ENCODE peak calls at places on chromosomes 2 and 18, in seven cellular contexts. H is Peyer's patch, E is H9, T is activated B cell treated with CpG ODN at 0.5 μM for 24 hours, S is dorsolateral prefrontal cortex, G is uterus, M is heart left ventricle. I is an unnamed sample.

GRCh38 chr18:3294435-3295080 is 32.6 kb downstream of the MYL12B start:
- DNase-seq in H (no peak), E (peak; percentile 52), T (no peak), S (no peak), G (no peak), M (no peak), I (no peak)

GRCh38 chr2:120283649-120284048 is 31.0 kb downstream of the RALB start:
- DNase-seq in H (no peak), E (peak; percentile 49), T (no peak), S (no peak), G (no peak), M (no peak), I (no peak)

GRCh38 chr2:108363048-108363899 is 14.5 kb upstream of the SULT1C4 start:
- DNase-seq in H (no peak), E (no peak), T (no peak), S (no peak), G (no peak), M (no peak), I (no peak)

GRCh38 chr2:85783796-85784195 is 30.0 kb downstream of the ATOH8 start:
- DNase-seq in H (no peak), E (no peak), T (no peak), S (no peak), G (no peak), M (no peak), I (no peak)

GRCh38 chr2:54120950-54121349 is 5.5 kb downstream of the ACYP2 start:
- DNase-seq in H (no peak), E (no peak), T (no peak), S (no peak), G (no peak), M (no peak), I (no peak)

GRCh38 chr2:36615214-36615613 is 17.2 kb upstream of the FEZ2 start:
- DNase-seq in H (no peak), E (no peak), T (no peak), S (no peak), G (no peak), M (no peak), I (no peak)

GRCh38 chr2:37443082-37443481 is 98.7 kb downstream of the QPCT start:
- DNase-seq in H (no peak), E (no peak), T (no peak), S (no peak), G (no peak), M (no peak), I (no peak)

GRCh38 chr2:163157891-163158511 is 319.4 kb upstream of the KCNH7 start:
- DNase-seq in H (no peak), E (no peak), T (no peak), S (no peak), G (no peak), M (no peak), I (no peak)

GRCh38 chr2:101466426-101466825 is 8.5 kb downstream of the RFX8 start:
- DNase-seq in H (no peak), E (no peak), T (no peak), S (no peak), G (no peak), M (no peak), I (no peak)

GRCh38 chr18:68148862-68149261 is 566.0 kb downstream of the TMX3 start:
- DNase-seq in H (no peak), E (peak; percentile 29), T (no peak), S (no peak), G (no peak), M (no peak), I (no peak)

GRCh38 chr2:176388886-176389285 is 119.6 kb downstream of the MTX2 start:
- DNase-seq in H (no peak), E (no peak), T (no peak), S (no peak), G (no peak), M (no peak), I (no peak)

GRCh38 chr18:79199691-79200374 is 130.6 kb downstream of the ATP9B start:
- DNase-seq in H (no peak), E (no peak), T (no peak), S (no peak), G (no peak), M (no peak), I (no peak)

GRCh38 chr2:197705912-197706838 is 1.0 kb downstream of the MARS2 start:
- DNase-seq in H (peak; percentile 62), E (peak; percentile 30), T (no peak), S (peak; percentile 30), G (no peak), M (peak; percentile 25), I (no peak)

GRCh38 chr18:76493213-76494107 is 1.6 kb downstream of the ZNF516 start:
- DNase-seq in H (no peak), E (peak; percentile 64), T (no peak), S (no peak), G (peak; percentile 69), M (no peak), I (no peak)

GRCh38 chr18:66838340-66838987 is 234.6 kb upstream of the CDH19 start:
- DNase-seq in H (no peak), E (no peak), T (no peak), S (no peak), G (no peak), M (no peak), I (no peak)

GRCh38 chr18:79613186-79613931 is 66.2 kb upstream of the CTDP1 start:
- DNase-seq in H (peak; percentile 33), E (no peak), T (peak; percentile 7), S (no peak), G (peak; percentile 8), M (no peak), I (no peak)

GRCh38 chr2:195320416-195320973 is 336.5 kb upstream of the SLC39A10 start:
- DNase-seq in H (no peak), E (no peak), T (no peak), S (no peak), G (no peak), M (no peak), I (no peak)

GRCh38 chr2:230902180-230902899 is 22.7 kb downstream of the GPR55 start:
- DNase-seq in H (peak; percentile 71), E (peak; percentile 85), T (peak; percentile 19), S (peak; percentile 11), G (no peak), M (no peak), I (peak; percentile 77)

GRCh38 chr18:63681449-63682381 is 20.0 kb upstream of the SERPINB3 start:
- DNase-seq in H (no peak), E (no peak), T (no peak), S (no peak), G (no peak), M (no peak), I (no peak)

GRCh38 chr18:63679820-63680606 is 18.3 kb upstream of the SERPINB3 start:
- DNase-seq in H (no peak), E (no peak), T (no peak), S (no peak), G (no peak), M (no peak), I (no peak)

GRCh38 chr18:63676927-63677326 is 15.2 kb upstream of the SERPINB3 start:
- DNase-seq in H (no peak), E (no peak), T (no peak), S (no peak), G (no peak), M (no peak), I (no peak)

GRCh38 chr18:63677490-63678225 is 16.0 kb upstream of the SERPINB3 start:
- DNase-seq in H (no peak), E (no peak), T (no peak), S (no peak), G (no peak), M (no peak), I (no peak)

DNA sequence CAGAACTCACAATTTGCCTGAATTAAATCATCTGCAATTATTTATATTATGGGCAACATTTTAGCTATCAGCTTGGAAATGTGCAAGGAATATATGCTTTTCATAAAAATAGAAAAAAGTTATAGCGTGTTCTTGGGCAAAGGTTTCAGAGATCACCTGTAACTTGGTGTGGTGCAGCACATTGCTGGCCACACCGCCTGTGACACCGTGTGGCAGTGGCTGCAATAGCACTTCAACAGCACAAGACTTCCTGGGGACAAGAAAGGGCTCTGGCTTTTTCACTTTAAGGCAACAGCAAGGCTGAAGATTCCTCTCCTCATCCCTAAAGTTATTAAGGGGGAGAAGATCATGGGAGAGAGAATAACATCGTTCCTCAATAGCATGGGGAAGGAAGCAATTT is 14.8 kb upstream of the SERPINB3 start:
- DNase-seq in H (no peak), E (peak; percentile 59), T (no peak), S (no peak), G (no peak), M (no peak), I (no peak)
- TF ChIP-seq CTCF in H (no peak), E (peak; percentile 69), T (no peak), S (no peak), G (no peak), M (no peak), I (peak; percentile 45)

DNA sequence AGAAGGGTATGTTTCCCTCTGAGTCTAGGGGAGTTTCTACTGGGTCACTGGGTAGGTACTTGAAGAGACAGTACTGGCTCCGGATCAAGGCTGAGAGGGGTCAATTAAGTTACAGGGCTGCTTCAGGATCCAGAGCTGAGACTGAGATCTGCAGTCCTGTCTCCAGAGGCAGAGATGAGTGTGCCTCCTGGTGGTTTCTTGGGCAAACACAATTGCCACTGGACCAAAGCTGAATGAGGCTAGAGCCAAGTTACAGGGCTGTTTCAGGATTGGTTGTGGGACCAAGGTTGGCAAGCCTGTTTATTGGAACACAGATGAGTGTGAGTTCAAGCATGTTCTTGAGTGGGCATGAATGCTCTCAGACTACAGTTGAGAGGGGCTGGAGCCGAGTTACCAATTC is 157.9 kb downstream of the ADCYAP1 start:
- DNase-seq in H (no peak), E (peak; percentile 65), T (no peak), S (no peak), G (no peak), M (no peak), I (no peak)
- TF ChIP-seq CTCF in H (no peak), E (peak; percentile 70), T (no peak), S (no peak), G (no peak), M (no peak), I (peak; percentile 35)

GRCh38 chr2:44269831-44270230 is 5.4 kb upstream of the SLC3A1 start:
- DNase-seq in H (no peak), E (no peak), T (no peak), S (peak; percentile 40), G (no peak), M (no peak), I (no peak)
- TF ChIP-seq CTCF in H (no peak), E (no peak), T (no peak), S (no peak), G (no peak), M (no peak), I (no peak)

GRCh38 chr2:75133621-75134020 is 65.7 kb downstream of the TACR1 start:
- DNase-seq in H (no peak), E (no peak), T (no peak), S (no peak), G (no peak), M (no peak), I (no peak)

GRCh38 chr2:75136001-75136400 is 63.3 kb downstream of the TACR1 start:
- DNase-seq in H (no peak), E (no peak), T (no peak), S (no peak), G (peak; percentile 21), M (no peak), I (no peak)

GRCh38 chr2:75134802-75135201 is 64.5 kb downstream of the TACR1 start:
- DNase-seq in H (no peak), E (no peak), T (no peak), S (no peak), G (no peak), M (no peak), I (no peak)

DNA sequence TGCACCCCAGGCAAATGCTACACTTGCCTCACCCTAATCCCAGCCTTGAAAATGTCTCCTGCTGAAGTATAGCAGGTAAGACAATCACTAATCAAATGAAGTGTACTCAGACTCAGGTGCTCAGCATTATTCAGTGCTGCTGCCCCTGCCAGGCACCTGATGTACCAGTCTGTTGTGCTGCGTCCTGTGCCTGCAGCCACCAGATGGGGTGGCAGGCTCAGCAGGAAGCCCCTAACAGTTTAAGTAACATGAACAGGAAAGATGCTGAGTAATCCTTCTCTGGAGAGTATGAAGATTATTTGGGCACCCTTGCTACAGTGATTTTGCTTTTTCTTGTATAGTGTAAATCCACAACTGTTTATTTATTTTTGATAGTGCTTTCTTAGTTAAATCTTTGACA is 69.1 kb downstream of the TACR1 start:
- DNase-seq in H (no peak), E (peak; percentile 39), T (no peak), S (no peak), G (no peak), M (no peak), I (no peak)
- TF ChIP-seq CTCF in H (no peak), E (peak; percentile 43), T (no peak), S (no peak), G (no peak), M (no peak), I (peak; percentile 21)